ENCODE peak calls at places on chromosomes 2 and 18, in ten cellular contexts. One of them, this sample, is unnamed. For H3K36me3 and H3K27me3, the result is how much of the 10 kb centered on the place peaks cover.

GRCh38 chr2:63977904-63978303 is 41.3 kb downstream of the VPS54 start:
- DNase-seq in left lung: no peak
- DNase-seq in MM.1S: peak
- DNase-seq in pancreas: no peak
- DNase-seq in BE2C: no peak
- DNase-seq in breast epithelium: no peak
- DNase-seq in fibroblast of lung: no peak
- DNase-seq in keratinocyte: no peak
- DNase-seq in astrocyte: no peak
- DNase-seq in H1: no peak
- DNase-seq in this sample: no peak

GRCh38 chr2:72293620-72294019 is 146.0 kb upstream of the CYP26B1 start:
- DNase-seq in keratinocyte: no peak
- DNase-seq in left lung: no peak
- DNase-seq in fibroblast of lung: peak
- DNase-seq in astrocyte: peak
- DNase-seq in pancreas: no peak
- DNase-seq in BE2C: no peak
- DNase-seq in breast epithelium: no peak
- DNase-seq in H1: no peak
- DNase-seq in MM.1S: no peak
- DNase-seq in this sample: no peak

GRCh38 chr2:227402959-227403358 is 15.2 kb upstream of the SCYGR1 start:
- DNase-seq in MM.1S: no peak
- DNase-seq in left lung: no peak
- DNase-seq in astrocyte: no peak
- DNase-seq in fibroblast of lung: no peak
- DNase-seq in H1: no peak
- DNase-seq in BE2C: no peak
- DNase-seq in pancreas: no peak
- DNase-seq in breast epithelium: no peak
- DNase-seq in keratinocyte: no peak
- DNase-seq in this sample: no peak

GRCh38 chr18:61591200-61591719 is 258.0 kb downstream of the CDH20 start:
- DNase-seq in astrocyte: no peak
- DNase-seq in fibroblast of lung: no peak
- DNase-seq in BE2C: no peak
- DNase-seq in left lung: no peak
- DNase-seq in keratinocyte: no peak
- DNase-seq in H1: no peak
- DNase-seq in breast epithelium: no peak
- DNase-seq in MM.1S: no peak
- DNase-seq in pancreas: no peak
- DNase-seq in this sample: no peak

GRCh38 chr2:85754313-85755095 is 713 bp downstream of the ATOH8 start:
- DNase-seq in left lung: peak
- DNase-seq in H1: no peak
- DNase-seq in MM.1S: peak
- DNase-seq in keratinocyte: no peak
- DNase-seq in BE2C: peak
- DNase-seq in breast epithelium: no peak
- DNase-seq in pancreas: peak
- DNase-seq in fibroblast of lung: peak
- DNase-seq in astrocyte: peak
- DNase-seq in this sample: no peak

GRCh38 chr2:203670939-203671338 is 35.5 kb upstream of the CD28 start:
- DNase-seq in H1: no peak
- DNase-seq in breast epithelium: no peak
- DNase-seq in astrocyte: no peak
- DNase-seq in fibroblast of lung: peak
- DNase-seq in MM.1S: no peak
- DNase-seq in pancreas: no peak
- DNase-seq in keratinocyte: no peak
- DNase-seq in BE2C: no peak
- DNase-seq in left lung: no peak
- DNase-seq in this sample: no peak

GRCh38 chr2:204332706-204333105 is 212.6 kb upstream of the PARD3B start:
- DNase-seq in pancreas: no peak
- DNase-seq in breast epithelium: no peak
- DNase-seq in fibroblast of lung: no peak
- DNase-seq in keratinocyte: no peak
- DNase-seq in BE2C: no peak
- DNase-seq in MM.1S: no peak
- DNase-seq in astrocyte: no peak
- DNase-seq in left lung: no peak
- DNase-seq in H1: no peak
- DNase-seq in this sample: no peak

GRCh38 chr18:59005266-59005665 is 134.4 kb upstream of the SEC11C start:
- DNase-seq in BE2C: no peak
- DNase-seq in pancreas: no peak
- DNase-seq in MM.1S: no peak
- DNase-seq in astrocyte: peak
- DNase-seq in keratinocyte: no peak
- DNase-seq in H1: peak
- DNase-seq in breast epithelium: no peak
- DNase-seq in left lung: no peak
- DNase-seq in fibroblast of lung: peak
- DNase-seq in this sample: no peak

GRCh38 chr2:33322099-33322498 is 154.3 kb upstream of the RASGRP3 start:
- DNase-seq in left lung: no peak
- DNase-seq in BE2C: no peak
- DNase-seq in astrocyte: peak
- DNase-seq in pancreas: peak
- DNase-seq in fibroblast of lung: peak
- DNase-seq in MM.1S: no peak
- DNase-seq in H1: no peak
- DNase-seq in keratinocyte: no peak
- DNase-seq in breast epithelium: no peak
- DNase-seq in this sample: peak

GRCh38 chr2:136207665-136208064 is 89.7 kb upstream of the CXCR4 start:
- DNase-seq in MM.1S: no peak
- DNase-seq in H1: no peak
- DNase-seq in keratinocyte: no peak
- DNase-seq in astrocyte: no peak
- DNase-seq in left lung: no peak
- DNase-seq in BE2C: no peak
- DNase-seq in pancreas: no peak
- DNase-seq in fibroblast of lung: no peak
- DNase-seq in breast epithelium: no peak
- DNase-seq in this sample: no peak

GRCh38 chr18:46199515-46200147 is 95.4 kb downstream of the HAUS1 start:
- DNase-seq in astrocyte: peak
- DNase-seq in keratinocyte: no peak
- DNase-seq in breast epithelium: no peak
- DNase-seq in fibroblast of lung: peak
- DNase-seq in pancreas: no peak
- DNase-seq in H1: no peak
- DNase-seq in MM.1S: no peak
- DNase-seq in left lung: no peak
- DNase-seq in BE2C: no peak
- DNase-seq in this sample: no peak

GRCh38 chr2:114684404-114684803 is 242.0 kb downstream of the DPP10 start:
- DNase-seq in left lung: no peak
- DNase-seq in fibroblast of lung: no peak
- DNase-seq in H1: no peak
- DNase-seq in pancreas: no peak
- DNase-seq in BE2C: no peak
- DNase-seq in breast epithelium: no peak
- DNase-seq in keratinocyte: no peak
- DNase-seq in MM.1S: no peak
- DNase-seq in astrocyte: no peak
- DNase-seq in this sample: no peak

GRCh38 chr2:165499131-165499530 is 29.6 kb downstream of the CSRNP3 start:
- DNase-seq in fibroblast of lung: peak
- DNase-seq in breast epithelium: no peak
- DNase-seq in left lung: no peak
- DNase-seq in H1: no peak
- DNase-seq in BE2C: no peak
- DNase-seq in astrocyte: no peak
- DNase-seq in keratinocyte: no peak
- DNase-seq in pancreas: no peak
- DNase-seq in MM.1S: no peak
- DNase-seq in this sample: no peak

GRCh38 chr2:196750977-196751631 is 48.4 kb downstream of the GTF3C3 start:
- DNase-seq in keratinocyte: peak
- DNase-seq in pancreas: peak
- DNase-seq in MM.1S: peak
- DNase-seq in H1: peak
- DNase-seq in fibroblast of lung: peak
- DNase-seq in BE2C: peak
- DNase-seq in left lung: no peak
- DNase-seq in breast epithelium: peak
- DNase-seq in astrocyte: peak
- DNase-seq in this sample: peak
- TF ChIP-seq CTCF in keratinocyte: peak
- TF ChIP-seq CTCF in pancreas: peak
- TF ChIP-seq CTCF in MM.1S: peak
- TF ChIP-seq CTCF in H1: peak
- TF ChIP-seq CTCF in fibroblast of lung: peak
- TF ChIP-seq CTCF in BE2C: peak
- TF ChIP-seq CTCF in left lung: peak
- TF ChIP-seq CTCF in breast epithelium: peak
- TF ChIP-seq CTCF in astrocyte: peak
- TF ChIP-seq CTCF in this sample: peak

DNA sequence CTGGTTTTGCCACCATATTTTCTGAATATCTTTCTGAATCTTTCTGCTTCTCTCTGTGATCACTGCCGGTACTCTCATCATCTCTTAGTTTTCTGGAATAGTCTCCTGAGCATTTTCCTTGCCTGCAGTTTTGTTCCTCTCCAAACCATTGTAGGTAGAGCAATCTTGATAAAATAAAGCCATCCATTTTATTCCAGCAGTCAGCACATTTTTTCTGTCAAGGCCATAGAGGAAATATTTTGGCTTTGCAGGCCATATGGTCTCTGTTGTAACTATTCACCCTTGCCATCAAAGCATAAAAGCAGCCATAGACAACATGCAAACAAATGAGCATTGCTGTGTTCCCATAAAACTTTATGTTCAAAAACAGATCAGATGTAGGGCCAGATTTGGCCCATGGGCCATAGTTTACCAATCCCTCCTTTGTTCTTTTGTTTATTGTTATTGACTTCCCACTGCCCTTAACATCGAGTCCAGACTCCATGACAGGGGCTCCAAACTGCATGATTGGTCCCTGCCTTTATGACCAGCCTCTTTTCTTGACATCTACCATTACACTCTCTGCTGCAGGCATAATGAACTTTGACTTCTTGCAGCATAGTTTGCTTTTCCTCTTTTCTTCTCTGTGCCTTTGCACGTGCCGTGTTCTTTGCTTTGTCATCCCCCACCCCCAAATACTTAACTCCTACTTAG is 29.8 kb downstream of the TMEM87B start:
- DNase-seq in MM.1S: no peak
- DNase-seq in H1: no peak
- DNase-seq in fibroblast of lung: no peak
- DNase-seq in astrocyte: no peak
- DNase-seq in keratinocyte: no peak
- DNase-seq in breast epithelium: no peak
- DNase-seq in left lung: no peak
- DNase-seq in BE2C: no peak
- DNase-seq in pancreas: no peak
- DNase-seq in this sample: no peak
- H3K36me3 ChIP-seq in MM.1S: under half
- H3K36me3 ChIP-seq in H1: under half
- H3K36me3 ChIP-seq in fibroblast of lung: under half
- H3K36me3 ChIP-seq in astrocyte: half or more
- H3K36me3 ChIP-seq in keratinocyte: under half
- H3K36me3 ChIP-seq in breast epithelium: under half
- H3K36me3 ChIP-seq in left lung: under half
- H3K36me3 ChIP-seq in BE2C: under half
- H3K36me3 ChIP-seq in pancreas: under half
- H3K36me3 ChIP-seq in this sample: under half

DNA sequence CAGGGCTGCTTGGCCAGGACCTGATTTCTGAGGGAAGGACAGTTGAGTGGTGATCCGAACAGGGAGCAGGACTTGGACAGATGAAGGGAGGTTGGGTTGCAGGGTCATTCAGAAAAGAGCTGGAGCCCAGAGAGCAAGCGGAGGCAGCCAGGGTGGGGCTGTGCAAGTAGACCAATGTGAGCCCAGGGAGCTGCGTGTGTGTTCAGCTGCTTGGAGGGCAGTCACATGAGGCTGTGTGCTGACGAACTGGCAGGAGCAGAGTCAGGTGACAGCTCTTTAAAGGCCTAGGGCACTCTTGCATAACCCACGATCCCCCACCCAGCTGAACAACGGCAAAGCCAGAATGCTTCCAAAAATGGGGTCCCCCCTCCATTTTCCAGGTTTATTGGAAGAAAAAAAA is 4.6 kb upstream of the MLPH start:
- DNase-seq in fibroblast of lung: peak
- DNase-seq in pancreas: peak
- DNase-seq in keratinocyte: no peak
- DNase-seq in left lung: peak
- DNase-seq in breast epithelium: peak
- DNase-seq in MM.1S: no peak
- DNase-seq in H1: no peak
- DNase-seq in BE2C: peak
- DNase-seq in astrocyte: no peak
- DNase-seq in this sample: no peak
- H3K27me3 ChIP-seq in fibroblast of lung: under half
- H3K27me3 ChIP-seq in pancreas: under half
- H3K27me3 ChIP-seq in keratinocyte: under half
- H3K27me3 ChIP-seq in left lung: under half
- H3K27me3 ChIP-seq in breast epithelium: under half
- H3K27me3 ChIP-seq in MM.1S: under half
- H3K27me3 ChIP-seq in H1: under half
- H3K27me3 ChIP-seq in BE2C: under half
- H3K27me3 ChIP-seq in astrocyte: under half
- H3K27me3 ChIP-seq in this sample: under half

DNA sequence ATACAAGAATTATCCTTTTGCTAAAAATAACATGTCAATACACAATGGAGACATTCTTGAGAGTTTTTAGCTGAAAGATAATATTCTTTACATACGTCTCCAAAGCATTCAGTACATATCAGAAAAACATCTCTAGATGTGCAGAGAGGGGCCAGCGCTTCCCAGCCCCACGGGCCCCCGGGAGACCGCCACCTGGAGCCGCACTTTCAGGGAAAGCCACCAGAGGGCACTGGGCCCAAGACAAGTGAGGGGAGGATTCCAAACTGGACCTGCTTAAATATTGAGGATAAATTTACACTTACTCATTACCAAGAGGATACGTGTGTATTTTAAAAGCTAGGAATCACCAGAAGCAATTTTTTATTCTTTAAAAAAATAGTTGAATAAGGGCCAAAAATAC is 499.5 kb downstream of the GALR1 start:
- DNase-seq in astrocyte: no peak
- DNase-seq in fibroblast of lung: no peak
- DNase-seq in MM.1S: no peak
- DNase-seq in keratinocyte: no peak
- DNase-seq in left lung: no peak
- DNase-seq in pancreas: no peak
- DNase-seq in breast epithelium: no peak
- DNase-seq in BE2C: peak
- DNase-seq in H1: no peak
- DNase-seq in this sample: no peak
- TF ChIP-seq CTCF in astrocyte: no peak
- TF ChIP-seq CTCF in fibroblast of lung: no peak
- TF ChIP-seq CTCF in MM.1S: peak
- TF ChIP-seq CTCF in keratinocyte: no peak
- TF ChIP-seq CTCF in left lung: peak
- TF ChIP-seq CTCF in pancreas: peak
- TF ChIP-seq CTCF in breast epithelium: no peak
- TF ChIP-seq CTCF in BE2C: peak
- TF ChIP-seq CTCF in H1: peak
- TF ChIP-seq CTCF in this sample: peak

This sample was measured in kidney epithelial cell.